ENCODE peak calls at places on chromosomes 3 and 15, in four cellular contexts. A is mesendoderm, W is lung, Z is OCI-LY7. B is an unnamed sample.

GRCh38 chr3:108894981-108895380 is 58.7 kb downstream of the GUCA1C start:
- DNase-seq in Z (no peak), A (no peak), W (no peak), B (no peak)

GRCh38 chr3:140276698-140277097 is 341.7 kb downstream of the CLSTN2 start:
- DNase-seq in A (peak; percentile 80), Z (peak; percentile 19), W (peak; percentile 36), B (no peak)

GRCh38 chr3:45986303-45986982 is 9.2 kb downstream of the FYCO1 start:
- DNase-seq in W (peak; percentile 60), Z (no peak), A (no peak), B (peak; percentile 91)

GRCh38 chr15:46126581-46126980 is 491.8 kb downstream of the SQOR start:
- DNase-seq in Z (no peak), A (no peak), W (no peak), B (no peak)

GRCh38 chr3:194573680-194574437 is 59.4 kb downstream of the TMEM44 start:
- DNase-seq in A (peak; percentile 84), Z (peak; percentile 47), W (no peak), B (peak; percentile 69)

GRCh38 chr3:107366766-107367165 is 10.5 kb upstream of the CCDC54 start:
- DNase-seq in Z (no peak), A (peak; percentile 71), W (no peak), B (no peak)

GRCh38 chr3:152719264-152719663 is 115.7 kb upstream of the P2RY1 start:
- DNase-seq in W (no peak), Z (no peak), A (peak; percentile 60), B (peak; percentile 91)

GRCh38 chr3:36409862-36410261 is 29.6 kb downstream of the STAC start:
- DNase-seq in Z (no peak), W (no peak), A (no peak), B (no peak)

GRCh38 chr15:77528968-77529319 is 103.8 kb downstream of the LINGO1 start:
- DNase-seq in Z (no peak), W (no peak), A (no peak), B (no peak)

GRCh38 chr3:84039091-84039490 is 919.7 kb upstream of the CADM2 start:
- DNase-seq in W (no peak), Z (no peak), A (no peak), B (no peak)

GRCh38 chr15:73951591-73951990 is 25.3 kb downstream of the LOXL1 start:
- DNase-seq in A (no peak), W (no peak), Z (no peak), B (no peak)

GRCh38 chr15:60387321-60387720 is 10.5 kb downstream of the ANXA2 start:
- DNase-seq in A (no peak), W (no peak), Z (no peak), B (no peak)

GRCh38 chr15:66829551-66830131 is 127.6 kb downstream of the SMAD6 start:
- DNase-seq in Z (no peak), A (no peak), W (no peak), B (no peak)

DNA sequence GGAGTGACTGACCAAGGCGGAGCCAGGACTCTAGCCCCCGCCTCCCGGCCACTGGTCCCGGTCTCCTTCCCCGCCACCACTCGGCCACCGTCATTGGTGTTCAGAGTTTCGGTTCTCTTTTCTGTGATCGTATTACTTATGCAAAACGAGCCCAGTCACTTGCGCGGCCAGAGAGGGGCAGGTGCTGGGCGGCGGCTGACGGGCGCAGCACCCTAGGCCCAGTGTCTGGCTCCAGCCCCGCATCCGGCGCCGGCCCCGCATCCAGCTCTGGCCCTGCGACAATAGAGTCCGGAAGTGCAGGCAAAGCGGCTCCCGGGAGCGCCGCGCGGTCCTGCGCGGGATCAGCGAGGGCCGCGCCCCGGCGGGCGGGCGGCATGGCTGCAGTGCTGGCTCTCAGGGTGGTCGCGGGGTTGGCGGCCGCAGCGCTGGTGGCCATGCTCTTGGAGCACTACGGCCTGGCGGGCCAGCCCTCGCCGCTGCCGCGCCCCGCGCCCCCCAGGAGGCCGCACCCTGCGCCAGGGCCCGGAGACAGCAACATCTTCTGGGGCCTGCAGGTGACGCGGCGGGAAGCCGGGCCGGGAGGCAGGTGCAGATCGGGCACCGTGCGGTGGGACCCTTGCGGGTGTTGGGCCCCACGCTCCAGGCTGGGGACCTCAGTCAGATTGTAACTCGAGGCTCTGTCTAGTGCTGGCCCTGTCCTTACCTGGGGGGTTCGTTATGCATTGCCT is at the start of gene TMEM62:
- DNase-seq in A (peak; percentile 71), Z (peak; percentile 93), W (peak; percentile 91), B (peak; percentile 76)
- H3K27ac ChIP-seq in A (no peak within 1 kb of the TSS), Z (peak within 1 kb of the TSS; percentile 37), W (peak within 1 kb of the TSS; percentile 93), B (no peak within 1 kb of the TSS)

GRCh38 chr3:183192650-183193300 is 30.2 kb upstream of the LAMP3 start:
- DNase-seq in A (no peak), Z (no peak), W (no peak), B (no peak)
- H3K27ac ChIP-seq in A (no peak overlapping the region), Z (no peak overlapping the region), W (no peak overlapping the region), B (no peak overlapping the region)

GRCh38 chr3:169769287-169770181 is at the start of gene ACTRT3:
- DNase-seq in Z (peak; percentile 83), A (peak; percentile 94), W (peak; percentile 65), B (peak; percentile 74)
- H3K27ac ChIP-seq in Z (peak within 1 kb of the TSS; percentile 53), A (peak within 1 kb of the TSS; percentile 8), W (peak within 1 kb of the TSS; percentile 95), B (peak within 1 kb of the TSS; percentile 62)

GRCh38 chr15:75695634-75696302 is 16.9 kb downstream of the CSPG4 start:
- DNase-seq in A (no peak), W (no peak), Z (peak; percentile 46), B (no peak)
- H3K27ac ChIP-seq in A (no peak overlapping the region), W (no peak overlapping the region), Z (no peak overlapping the region), B (no peak overlapping the region)

DNA sequence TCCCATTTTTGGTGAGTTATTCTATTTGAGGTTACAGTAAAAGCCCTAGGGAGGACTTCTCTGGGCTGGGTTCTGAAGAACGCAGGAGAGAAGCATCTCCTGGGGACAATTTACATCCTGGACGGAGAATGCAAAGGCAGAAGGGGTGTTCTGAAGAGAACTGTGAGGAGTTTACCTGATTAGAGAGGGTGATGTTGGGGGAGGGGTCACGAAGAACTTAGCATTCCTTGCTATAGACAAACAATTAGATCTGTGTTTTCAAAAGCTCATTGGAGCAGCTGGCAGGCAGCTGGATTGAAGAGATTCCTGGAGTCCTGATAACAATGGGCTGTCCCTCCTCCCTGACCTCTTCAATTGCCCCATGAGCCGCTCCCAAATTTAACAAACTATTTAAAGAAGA is 55.2 kb downstream of the ARHGAP31 start:
- DNase-seq in A (peak; percentile 96), W (no peak), Z (no peak), B (no peak)
- H3K27ac ChIP-seq in A (peak overlapping the region; percentile 97), W (peak overlapping the region; percentile 62), Z (no peak overlapping the region), B (no peak overlapping the region)